ENCODE peak calls at places on chromosomes 3 and 15, in ten cellular contexts. Z, P, D, Y, A, I, K, V, G and B are unnamed samples.

GRCh38 chr3:46293991-46294833 is 52.0 kb downstream of the CCR3 start:
- DNase-seq in Z (peak), P (no peak), D (no peak), Y (no peak), A (no peak), I (no peak), K (peak), V (no peak), G (no peak), B (no peak)

GRCh38 chr15:83282859-83283812 is 1.3 kb downstream of the BNC1 start:
- DNase-seq in Z (no peak), P (no peak), D (peak), Y (no peak), A (no peak), I (no peak), K (peak), V (peak), G (peak), B (no peak)

GRCh38 chr3:56916697-56917336 is 115.1 kb upstream of the ARHGEF3 start:
- DNase-seq in Z (no peak), P (no peak), D (no peak), Y (no peak), A (no peak), I (no peak), K (no peak), V (no peak), G (no peak), B (no peak)

GRCh38 chr3:44993471-44994205 is 17.6 kb downstream of the EXOSC7 start:
- DNase-seq in Z (no peak), P (no peak), D (no peak), Y (no peak), A (no peak), I (peak), K (no peak), V (no peak), G (peak), B (no peak)

GRCh38 chr3:46496745-46497555 is 826 bp upstream of the RTP3 start:
- DNase-seq in Z (peak), P (no peak), D (no peak), Y (peak), A (no peak), I (no peak), K (no peak), V (peak), G (no peak), B (no peak)

GRCh38 chr3:127792664-127793292 is 29.5 kb downstream of the MGLL start:
- DNase-seq in Z (no peak), P (peak), D (peak), Y (no peak), A (no peak), I (peak), K (no peak), V (no peak), G (peak), B (peak)

GRCh38 chr3:70531838-70532489 is 219.5 kb upstream of the MDFIC2 start:
- DNase-seq in Z (no peak), P (no peak), D (no peak), Y (no peak), A (no peak), I (no peak), K (no peak), V (no peak), G (no peak), B (no peak)

GRCh38 chr3:48629894-48630293 is 5.4 kb downstream of the SLC26A6 start:
- DNase-seq in Z (no peak), P (no peak), D (no peak), Y (no peak), A (no peak), I (no peak), K (no peak), V (no peak), G (no peak), B (no peak)

GRCh38 chr3:133452603-133453313 is 52.9 kb downstream of the BFSP2 start:
- DNase-seq in Z (no peak), P (no peak), D (no peak), Y (no peak), A (no peak), I (no peak), K (no peak), V (no peak), G (no peak), B (no peak)

GRCh38 chr3:106582151-106582550 is 713.3 kb upstream of the CBLB start:
- DNase-seq in Z (no peak), P (no peak), D (no peak), Y (no peak), A (no peak), I (no peak), K (no peak), V (no peak), G (peak), B (no peak)

GRCh38 chr15:40471778-40472130 is 970 bp downstream of the CHST14 start:
- DNase-seq in Z (no peak), P (no peak), D (no peak), Y (no peak), A (no peak), I (no peak), K (no peak), V (peak), G (no peak), B (no peak)

GRCh38 chr3:175308105-175308504 is 449.0 kb downstream of the NAALADL2 start:
- DNase-seq in Z (no peak), P (no peak), D (no peak), Y (no peak), A (no peak), I (no peak), K (no peak), V (no peak), G (no peak), B (no peak)

GRCh38 chr3:190378240-190378891 is 9.6 kb upstream of the CLDN16 start:
- DNase-seq in Z (no peak), P (no peak), D (no peak), Y (no peak), A (no peak), I (peak), K (no peak), V (no peak), G (peak), B (no peak)

GRCh38 chr3:141530133-141530768 is 43.4 kb downstream of the RASA2 start:
- DNase-seq in Z (no peak), P (no peak), D (no peak), Y (no peak), A (no peak), I (peak), K (no peak), V (no peak), G (peak), B (no peak)

GRCh38 chr15:84638103-84638502 is 16.0 kb downstream of the WDR73 start:
- DNase-seq in Z (no peak), P (no peak), D (no peak), Y (no peak), A (peak), I (no peak), K (no peak), V (no peak), G (peak), B (no peak)

GRCh38 chr15:70342554-70343548 is 245.1 kb upstream of the TLE3 start:
- DNase-seq in Z (no peak), P (no peak), D (no peak), Y (no peak), A (no peak), I (no peak), K (no peak), V (no peak), G (no peak), B (no peak)

GRCh38 chr3:126356373-126357298 is 572 bp downstream of the KLF15 start:
- DNase-seq in Z (no peak), P (no peak), D (no peak), Y (no peak), A (no peak), I (no peak), K (peak), V (peak), G (no peak), B (no peak)